ENCODE peak calls at places on chromosomes 16 and 17, in five cellular contexts. A is psoas muscle, S is IMR-90, I is AG04449, C is OCI-LY7. X is an unnamed sample.

GRCh38 chr16:67917852-67918236 is 13.8 kb downstream of the CTRL start:
- DNase-seq in A (no peak), S (peak), I (peak), C (no peak), X (peak)

GRCh38 chr16:27408012-27408601 is 6.1 kb downstream of the IL21R start:
- DNase-seq in A (no peak), S (peak), I (no peak), C (peak), X (peak)

GRCh38 chr16:69084301-69084700 is 21.2 kb upstream of the HAS3 start:
- DNase-seq in A (no peak), S (peak), I (no peak), C (no peak), X (peak)

GRCh38 chr16:12903325-12904040 is 2.1 kb downstream of the SHISA9 start:
- DNase-seq in A (no peak), S (no peak), I (no peak), C (no peak), X (no peak)

GRCh38 chr16:48535831-48536599 is 74.0 kb downstream of the N4BP1 start:
- DNase-seq in A (peak), S (peak), I (peak), C (no peak), X (peak)

GRCh38 chr16:11669380-11670146 is 1.3 kb downstream of the SNN start:
- DNase-seq in A (peak), S (peak), I (no peak), C (peak), X (peak)

GRCh38 chr16:26643519-26643918 is 423.2 kb upstream of the C16orf82 start:
- DNase-seq in A (no peak), S (no peak), I (no peak), C (peak), X (no peak)

GRCh38 chr17:32449963-32450362 is 5.7 kb downstream of the PSMD11 start:
- DNase-seq in A (no peak), S (no peak), I (no peak), C (no peak), X (no peak)

GRCh38 chr16:67481561-67482259 is 753 bp upstream of the ATP6V0D1 start:
- DNase-seq in A (peak), S (peak), I (no peak), C (peak), X (peak)

GRCh38 chr17:50863221-50863843 is 2.8 kb downstream of the TOB1 start:
- DNase-seq in A (no peak), S (no peak), I (no peak), C (peak), X (peak)

GRCh38 chr17:67460097-67460496 is 83.0 kb downstream of the PITPNC1 start:
- DNase-seq in A (no peak), S (no peak), I (no peak), C (no peak), X (no peak)

GRCh38 chr17:8332688-8333087 is 7.0 kb upstream of the ODF4 start:
- DNase-seq in A (no peak), S (no peak), I (no peak), C (no peak), X (no peak)

GRCh38 chr17:40345161-40346034 is 19.1 kb downstream of the GJD3 start:
- DNase-seq in A (peak), S (peak), I (no peak), C (no peak), X (peak)

GRCh38 chr16:17364319-17365210 is 106.2 kb downstream of the XYLT1 start:
- DNase-seq in A (no peak), S (peak), I (peak), C (no peak), X (peak)

GRCh38 chr17:17837966-17838962 is 1.5 kb upstream of the SREBF1 start:
- DNase-seq in A (peak), S (peak), I (no peak), C (peak), X (peak)

GRCh38 chr17:79217473-79218135 is 143.0 kb downstream of the ENGASE start:
- DNase-seq in A (no peak), S (no peak), I (no peak), C (no peak), X (no peak)

GRCh38 chr17:66633322-66633965 is 201.5 kb upstream of the CACNG5 start:
- DNase-seq in A (no peak), S (peak), I (no peak), C (no peak), X (peak)

GRCh38 chr17:38550661-38551060 is 55.1 kb downstream of the SRCIN1 start:
- DNase-seq in A (peak), S (peak), I (no peak), C (no peak), X (peak)

GRCh38 chr17:48990882-48991357 is 6.3 kb upstream of the IGF2BP1 start:
- DNase-seq in A (no peak), S (no peak), I (no peak), C (no peak), X (no peak)

GRCh38 chr17:35915153-35915969 is 15.2 kb downstream of the RDM1 start:
- DNase-seq in A (no peak), S (no peak), I (no peak), C (no peak), X (no peak)

GRCh38 chr17:21674242-21674731 is 18.0 kb upstream of the KCNJ18 start:
- DNase-seq in A (no peak), S (no peak), I (no peak), C (no peak), X (no peak)

GRCh38 chr16:29994613-29995329 is 646 bp downstream of the HIRIP3 start:
- DNase-seq in A (peak), S (peak), I (no peak), C (no peak), X (peak)

GRCh38 chr17:77869665-77870132 is 88.8 kb upstream of the TNRC6C start:
- DNase-seq in A (no peak), S (no peak), I (no peak), C (peak), X (no peak)

GRCh38 chr16:84700518-84701277 is 898 bp downstream of the USP10 start:
- DNase-seq in A (no peak), S (peak), I (no peak), C (peak), X (peak)

GRCh38 chr17:64786337-64786736 is 124.2 kb upstream of the SMURF2 start:
- DNase-seq in A (no peak), S (no peak), I (no peak), C (no peak), X (no peak)

GRCh38 chr17:1612400-1612799 is 16.2 kb downstream of the SLC43A2 start:
- DNase-seq in A (no peak), S (no peak), I (no peak), C (no peak), X (no peak)

GRCh38 chr17:75830168-75831031 is 13.8 kb downstream of the UNC13D start:
- DNase-seq in A (no peak), S (no peak), I (no peak), C (peak), X (no peak)

GRCh38 chr17:43220511-43221125 is 7.8 kb downstream of the CCDC200 start:
- DNase-seq in A (no peak), S (no peak), I (no peak), C (no peak), X (no peak)

GRCh38 chr16:81405702-81406113 is 38.9 kb upstream of the CMIP start:
- DNase-seq in A (no peak), S (peak), I (peak), C (no peak), X (peak)

GRCh38 chr17:27762527-27763305 is 37.6 kb downstream of the NOS2 start:
- DNase-seq in A (no peak), S (peak), I (no peak), C (peak), X (peak)

GRCh38 chr17:59425085-59425901 is 93.8 kb downstream of the YPEL2 start:
- DNase-seq in A (peak), S (peak), I (peak), C (no peak), X (peak)

GRCh38 chr17:65514541-65514940 is 46.9 kb downstream of the AXIN2 start:
- DNase-seq in A (peak), S (peak), I (no peak), C (no peak), X (peak)

GRCh38 chr17:75270218-75270965 is 639 bp downstream of the MIF4GD start:
- DNase-seq in A (peak), S (peak), I (no peak), C (peak), X (peak)

DNA sequence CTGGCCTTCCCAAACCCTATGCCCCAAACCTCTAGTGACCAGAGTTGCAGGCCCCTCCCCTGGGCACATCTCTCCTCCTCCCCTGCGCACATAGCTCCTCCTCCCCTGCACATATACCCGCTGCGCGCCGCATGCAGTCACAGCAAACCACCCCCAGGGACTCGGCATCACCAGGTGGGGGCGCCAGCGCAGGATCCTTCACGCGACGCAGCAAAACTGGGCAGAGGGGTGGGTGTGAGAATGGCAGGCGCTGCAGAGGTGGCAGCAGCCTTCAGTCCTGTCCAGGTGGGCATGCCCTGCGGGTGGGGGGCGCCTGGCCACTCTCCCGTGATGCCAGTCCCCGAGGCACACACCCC is 5.6 kb downstream of the CORO6 start:
- DNase-seq in A (peak), S (peak), I (no peak), C (peak), X (peak)
- H3K4me3 ChIP-seq in A (peak), S (no peak), I (peak), C (peak), X (no peak)

DNA sequence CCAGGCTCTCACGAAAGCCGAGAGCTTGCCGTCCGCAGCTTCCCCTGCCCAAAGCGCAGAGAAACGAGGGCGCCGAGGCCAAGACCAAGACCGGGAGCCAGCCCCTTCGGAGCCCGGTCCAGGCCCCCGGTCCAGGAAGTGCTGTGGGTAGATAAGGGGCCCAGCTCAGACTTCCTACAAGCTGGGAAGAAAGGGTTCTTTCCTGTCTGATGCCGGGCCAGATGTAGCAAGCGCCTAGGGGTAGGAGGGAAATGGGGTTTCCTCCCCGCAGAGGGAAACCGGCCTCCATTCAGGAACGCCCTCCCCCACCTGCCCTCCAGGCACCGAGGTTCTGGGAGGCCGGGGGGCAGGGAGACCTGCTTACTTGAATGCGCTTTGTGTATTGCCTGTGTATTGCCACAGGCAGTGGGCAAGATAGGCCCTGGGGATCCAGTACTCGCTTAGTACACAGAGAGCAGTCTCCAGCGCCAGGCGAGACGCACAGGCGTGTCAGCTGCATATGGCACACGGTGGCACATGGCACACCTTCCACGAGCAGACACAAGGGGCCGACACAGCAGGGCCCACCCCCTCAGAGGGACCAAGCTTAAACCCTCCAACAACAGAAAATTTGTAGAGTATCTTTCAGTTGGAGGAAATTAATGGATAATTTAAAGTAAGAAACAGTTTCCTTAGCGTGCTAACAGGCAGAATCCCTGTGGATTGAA is 1.0 kb upstream of the CYB561 start:
- DNase-seq in A (no peak), S (no peak), I (no peak), C (no peak), X (peak)
- TF ChIP-seq CTCF in A (no peak), S (no peak), I (no peak), C (no peak), X (no peak)

DNA sequence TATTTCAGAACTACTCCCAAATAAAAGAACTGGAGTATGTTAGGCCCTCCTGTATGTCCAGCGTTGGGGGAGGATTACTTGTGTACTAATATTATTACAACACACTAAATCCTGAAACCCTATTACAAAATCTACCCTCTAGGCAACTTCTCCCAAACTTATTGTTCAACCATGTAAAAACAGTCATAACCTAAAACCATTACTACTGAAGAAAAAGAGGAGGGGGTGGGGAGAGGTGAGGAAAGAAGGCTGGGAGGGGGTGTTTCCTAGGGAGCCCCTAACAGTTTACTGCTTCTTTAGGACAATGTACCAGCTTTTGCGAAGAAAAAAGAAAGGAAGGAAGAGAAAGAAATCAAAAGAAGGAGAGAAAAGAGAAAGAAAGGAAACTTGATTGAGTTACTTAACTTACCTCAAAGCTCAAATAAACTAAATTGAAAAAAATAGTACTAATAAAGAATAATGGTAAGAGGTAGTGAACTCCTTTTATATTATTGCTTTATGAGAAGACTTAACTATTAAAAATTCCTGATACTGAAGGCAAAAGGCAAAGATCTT is 2.3 kb downstream of the SALL1 start:
- DNase-seq in A (no peak), S (no peak), I (no peak), C (no peak), X (peak)
- H3K4me3 ChIP-seq in A (no peak), S (peak), I (peak), C (no peak), X (no peak)

GRCh38 chr16:64408699-64409098 is 713.2 kb downstream of the CDH11 start:
- DNase-seq in A (no peak), S (no peak), I (no peak), C (peak), X (no peak)

GRCh38 chr16:64398795-64399194 is 723.1 kb downstream of the CDH11 start:
- DNase-seq in A (no peak), S (peak), I (no peak), C (no peak), X (no peak)

GRCh38 chr16:64397945-64398508 is 723.8 kb downstream of the CDH11 start:
- DNase-seq in A (no peak), S (peak), I (no peak), C (no peak), X (peak)

GRCh38 chr16:64406661-64407267 is 715.1 kb downstream of the CDH11 start:
- DNase-seq in A (no peak), S (no peak), I (no peak), C (no peak), X (no peak)

GRCh38 chr16:64403352-64403751 is 718.5 kb downstream of the CDH11 start:
- DNase-seq in A (no peak), S (no peak), I (no peak), C (no peak), X (no peak)
- TF ChIP-seq CTCF in A (no peak), S (no peak), I (no peak), C (no peak), X (no peak)

GRCh38 chr16:74868501-74868900 is 93.9 kb upstream of the FA2H start:
- DNase-seq in A (no peak), S (peak), I (no peak), C (peak), X (peak)

GRCh38 chr16:74872302-74872701 is 97.7 kb upstream of the FA2H start:
- DNase-seq in A (no peak), S (no peak), I (no peak), C (no peak), X (no peak)

GRCh38 chr16:74874912-74875311 is 100.3 kb upstream of the FA2H start:
- DNase-seq in A (no peak), S (no peak), I (no peak), C (no peak), X (no peak)

GRCh38 chr16:74874123-74874522 is 99.5 kb upstream of the FA2H start:
- DNase-seq in A (no peak), S (no peak), I (no peak), C (no peak), X (no peak)

GRCh38 chr16:74871608-74872007 is 97.0 kb upstream of the FA2H start:
- DNase-seq in A (no peak), S (no peak), I (no peak), C (no peak), X (no peak)
- H3K4me3 ChIP-seq in A (no peak), S (no peak), I (no peak), C (no peak), X (no peak)